ENCODE peak calls at places on chromosomes 12 and 14, in seven cellular contexts. One of them, this sample, is unnamed.

GRCh38 chr12:123105427-123105826 is 45.5 kb downstream of the PITPNM2 start:
- DNase-seq in Calu3: no peak
- DNase-seq in stomach: no peak
- DNase-seq in posterior cingulate gyrus: no peak
- DNase-seq in H7: no peak
- DNase-seq in SW 1271: no peak
- DNase-seq in heart left ventricle: peak
- DNase-seq in this sample: no peak

GRCh38 chr14:79544671-79545070 is 666.6 kb downstream of the DIO2 start:
- DNase-seq in Calu3: no peak
- DNase-seq in stomach: no peak
- DNase-seq in posterior cingulate gyrus: no peak
- DNase-seq in H7: no peak
- DNase-seq in SW 1271: no peak
- DNase-seq in heart left ventricle: no peak
- DNase-seq in this sample: peak

GRCh38 chr14:70148911-70149675 is 39.7 kb downstream of the SLC8A3 start:
- DNase-seq in Calu3: no peak
- DNase-seq in stomach: no peak
- DNase-seq in posterior cingulate gyrus: no peak
- DNase-seq in H7: no peak
- DNase-seq in SW 1271: no peak
- DNase-seq in heart left ventricle: no peak
- DNase-seq in this sample: no peak

GRCh38 chr14:64800000-64800399 is 79.7 kb downstream of the SPTB start:
- DNase-seq in Calu3: peak
- DNase-seq in stomach: peak
- DNase-seq in posterior cingulate gyrus: no peak
- DNase-seq in H7: peak
- DNase-seq in SW 1271: no peak
- DNase-seq in heart left ventricle: peak
- DNase-seq in this sample: peak

GRCh38 chr12:58540480-58541299 is 379.6 kb downstream of the LRIG3 start:
- DNase-seq in Calu3: peak
- DNase-seq in stomach: peak
- DNase-seq in posterior cingulate gyrus: peak
- DNase-seq in H7: peak
- DNase-seq in SW 1271: no peak
- DNase-seq in heart left ventricle: peak
- DNase-seq in this sample: peak

GRCh38 chr14:33646692-33647260 is 304.1 kb downstream of the EGLN3 start:
- DNase-seq in Calu3: no peak
- DNase-seq in stomach: no peak
- DNase-seq in posterior cingulate gyrus: no peak
- DNase-seq in H7: no peak
- DNase-seq in SW 1271: no peak
- DNase-seq in heart left ventricle: no peak
- DNase-seq in this sample: no peak

GRCh38 chr12:6949063-6949594 is 2.0 kb upstream of the PTPN6 start:
- DNase-seq in Calu3: no peak
- DNase-seq in stomach: no peak
- DNase-seq in posterior cingulate gyrus: no peak
- DNase-seq in H7: no peak
- DNase-seq in SW 1271: no peak
- DNase-seq in heart left ventricle: no peak
- DNase-seq in this sample: no peak

GRCh38 chr12:14731821-14732220 is 35.4 kb upstream of the GUCY2C start:
- DNase-seq in Calu3: no peak
- DNase-seq in stomach: no peak
- DNase-seq in posterior cingulate gyrus: no peak
- DNase-seq in H7: no peak
- DNase-seq in SW 1271: no peak
- DNase-seq in heart left ventricle: no peak
- DNase-seq in this sample: no peak

GRCh38 chr12:15534870-15535269 is 212.6 kb downstream of the PTPRO start:
- DNase-seq in Calu3: no peak
- DNase-seq in stomach: no peak
- DNase-seq in posterior cingulate gyrus: no peak
- DNase-seq in H7: no peak
- DNase-seq in SW 1271: no peak
- DNase-seq in heart left ventricle: no peak
- DNase-seq in this sample: no peak

GRCh38 chr12:40552868-40553267 is 139.4 kb upstream of the CNTN1 start:
- DNase-seq in Calu3: no peak
- DNase-seq in stomach: no peak
- DNase-seq in posterior cingulate gyrus: no peak
- DNase-seq in H7: no peak
- DNase-seq in SW 1271: no peak
- DNase-seq in heart left ventricle: no peak
- DNase-seq in this sample: peak

GRCh38 chr12:108854453-108855283 is 2.7 kb downstream of the SSH1 start:
- DNase-seq in Calu3: peak
- DNase-seq in stomach: no peak
- DNase-seq in posterior cingulate gyrus: no peak
- DNase-seq in H7: no peak
- DNase-seq in SW 1271: peak
- DNase-seq in heart left ventricle: peak
- DNase-seq in this sample: peak

GRCh38 chr14:103284574-103285467 is 49.2 kb upstream of the EIF5 start:
- DNase-seq in Calu3: peak
- DNase-seq in stomach: no peak
- DNase-seq in posterior cingulate gyrus: no peak
- DNase-seq in H7: peak
- DNase-seq in SW 1271: no peak
- DNase-seq in heart left ventricle: no peak
- DNase-seq in this sample: peak

GRCh38 chr14:48584031-48584430 is 908.6 kb upstream of the MDGA2 start:
- DNase-seq in Calu3: no peak
- DNase-seq in stomach: no peak
- DNase-seq in posterior cingulate gyrus: no peak
- DNase-seq in H7: no peak
- DNase-seq in SW 1271: no peak
- DNase-seq in heart left ventricle: no peak
- DNase-seq in this sample: no peak

GRCh38 chr14:104094709-104095425 is 9.4 kb downstream of the ASPG start:
- DNase-seq in Calu3: peak
- DNase-seq in stomach: peak
- DNase-seq in posterior cingulate gyrus: peak
- DNase-seq in H7: peak
- DNase-seq in SW 1271: no peak
- DNase-seq in heart left ventricle: peak
- DNase-seq in this sample: peak

GRCh38 chr14:94936411-94936892 is 166.5 kb upstream of the GSC start:
- DNase-seq in Calu3: no peak
- DNase-seq in stomach: peak
- DNase-seq in posterior cingulate gyrus: peak
- DNase-seq in H7: peak
- DNase-seq in SW 1271: no peak
- DNase-seq in heart left ventricle: peak
- DNase-seq in this sample: no peak

GRCh38 chr14:94345344-94346072 is 22.4 kb upstream of the SERPINA6 start:
- DNase-seq in Calu3: peak
- DNase-seq in stomach: no peak
- DNase-seq in posterior cingulate gyrus: no peak
- DNase-seq in H7: no peak
- DNase-seq in SW 1271: peak
- DNase-seq in heart left ventricle: no peak
- DNase-seq in this sample: peak

GRCh38 chr14:47332099-47332498 is 343.3 kb downstream of the MDGA2 start:
- DNase-seq in Calu3: no peak
- DNase-seq in stomach: no peak
- DNase-seq in posterior cingulate gyrus: no peak
- DNase-seq in H7: no peak
- DNase-seq in SW 1271: no peak
- DNase-seq in heart left ventricle: no peak
- DNase-seq in this sample: no peak

GRCh38 chr14:21039585-21040369 is 2.4 kb upstream of the RNASE7 start:
- DNase-seq in Calu3: peak
- DNase-seq in stomach: peak
- DNase-seq in posterior cingulate gyrus: no peak
- DNase-seq in H7: peak
- DNase-seq in SW 1271: no peak
- DNase-seq in heart left ventricle: peak
- DNase-seq in this sample: peak

GRCh38 chr12:52390739-52391617 is 5.5 kb upstream of the KRT84 start:
- DNase-seq in Calu3: peak
- DNase-seq in stomach: no peak
- DNase-seq in posterior cingulate gyrus: no peak
- DNase-seq in H7: peak
- DNase-seq in SW 1271: no peak
- DNase-seq in heart left ventricle: no peak
- DNase-seq in this sample: no peak

GRCh38 chr12:132866251-132866828 is 21.1 kb downstream of the CHFR start:
- DNase-seq in Calu3: no peak
- DNase-seq in stomach: no peak
- DNase-seq in posterior cingulate gyrus: no peak
- DNase-seq in H7: no peak
- DNase-seq in SW 1271: no peak
- DNase-seq in heart left ventricle: no peak
- DNase-seq in this sample: peak

GRCh38 chr12:64007853-64008252 is 163.4 kb downstream of the SRGAP1 start:
- DNase-seq in Calu3: no peak
- DNase-seq in stomach: no peak
- DNase-seq in posterior cingulate gyrus: no peak
- DNase-seq in H7: no peak
- DNase-seq in SW 1271: no peak
- DNase-seq in heart left ventricle: no peak
- DNase-seq in this sample: peak

GRCh38 chr12:10952645-10953044 is 13.6 kb upstream of the TAS2R14 start:
- DNase-seq in Calu3: no peak
- DNase-seq in stomach: no peak
- DNase-seq in posterior cingulate gyrus: no peak
- DNase-seq in H7: no peak
- DNase-seq in SW 1271: no peak
- DNase-seq in heart left ventricle: peak
- DNase-seq in this sample: no peak

GRCh38 chr12:113766880-113767878 is 198.9 kb downstream of the RBM19 start:
- DNase-seq in Calu3: peak
- DNase-seq in stomach: no peak
- DNase-seq in posterior cingulate gyrus: no peak
- DNase-seq in H7: no peak
- DNase-seq in SW 1271: peak
- DNase-seq in heart left ventricle: no peak
- DNase-seq in this sample: peak

GRCh38 chr14:91897121-91897701 is 29.9 kb upstream of the TC2N start:
- DNase-seq in Calu3: no peak
- DNase-seq in stomach: peak
- DNase-seq in posterior cingulate gyrus: peak
- DNase-seq in H7: no peak
- DNase-seq in SW 1271: no peak
- DNase-seq in heart left ventricle: peak
- DNase-seq in this sample: no peak

GRCh38 chr12:95738024-95738611 is 52.4 kb downstream of the NTN4 start:
- DNase-seq in Calu3: peak
- DNase-seq in stomach: peak
- DNase-seq in posterior cingulate gyrus: no peak
- DNase-seq in H7: no peak
- DNase-seq in SW 1271: no peak
- DNase-seq in heart left ventricle: no peak
- DNase-seq in this sample: no peak

GRCh38 chr14:89902876-89903275 is 51.7 kb downstream of the EFCAB11 start:
- DNase-seq in Calu3: no peak
- DNase-seq in stomach: no peak
- DNase-seq in posterior cingulate gyrus: no peak
- DNase-seq in H7: no peak
- DNase-seq in SW 1271: no peak
- DNase-seq in heart left ventricle: no peak
- DNase-seq in this sample: no peak

GRCh38 chr12:34348064-34348463 is 325.8 kb downstream of the ALG10 start:
- DNase-seq in Calu3: no peak
- DNase-seq in stomach: no peak
- DNase-seq in posterior cingulate gyrus: no peak
- DNase-seq in H7: no peak
- DNase-seq in SW 1271: no peak
- DNase-seq in heart left ventricle: no peak
- DNase-seq in this sample: no peak

GRCh38 chr14:23054000-23054811 is 3.1 kb downstream of the CDH24 start:
- DNase-seq in Calu3: no peak
- DNase-seq in stomach: no peak
- DNase-seq in posterior cingulate gyrus: peak
- DNase-seq in H7: peak
- DNase-seq in SW 1271: no peak
- DNase-seq in heart left ventricle: no peak
- DNase-seq in this sample: no peak

GRCh38 chr12:59570134-59570533 is 25.7 kb upstream of the SLC16A7 start:
- DNase-seq in Calu3: peak
- DNase-seq in stomach: no peak
- DNase-seq in posterior cingulate gyrus: no peak
- DNase-seq in H7: no peak
- DNase-seq in SW 1271: no peak
- DNase-seq in heart left ventricle: no peak
- DNase-seq in this sample: peak

GRCh38 chr12:4997939-4998338 is 45.7 kb upstream of the KCNA5 start:
- DNase-seq in Calu3: no peak
- DNase-seq in stomach: no peak
- DNase-seq in posterior cingulate gyrus: peak
- DNase-seq in H7: no peak
- DNase-seq in SW 1271: peak
- DNase-seq in heart left ventricle: peak
- DNase-seq in this sample: peak

This sample was measured in HCEC 1CT.